ENCODE peak calls at places on chromosomes 12 and 14, in eight cellular contexts. Q, C, X, B, E, U, S and J are unnamed samples. For H3K27me3, the result is how much of the 10 kb centered on the place peaks cover.

GRCh38 chr14:22509751-22510300 is 79.2 kb downstream of the DAD1 start:
- DNase-seq in Q (no peak), C (no peak), X (no peak), B (no peak), E (no peak), U (no peak), S (no peak), J (no peak)

GRCh38 chr14:92253381-92253894 is 69.5 kb upstream of the SLC24A4 start:
- DNase-seq in Q (no peak), C (no peak), X (peak), B (no peak), E (no peak), U (no peak), S (no peak), J (peak)

GRCh38 chr12:87953257-87953860 is 75.8 kb downstream of the C12orf50 start:
- DNase-seq in Q (peak), C (no peak), X (no peak), B (peak), E (peak), U (no peak), S (no peak), J (peak)

GRCh38 chr12:1970331-1970900 is 33.8 kb downstream of the DCP1B start:
- DNase-seq in Q (no peak), C (no peak), X (no peak), B (no peak), E (no peak), U (no peak), S (peak), J (no peak)

GRCh38 chr12:75209782-75210138 is at the start of gene KCNC2:
- DNase-seq in Q (no peak), C (no peak), X (no peak), B (no peak), E (no peak), U (no peak), S (no peak), J (no peak)

GRCh38 chr14:53683229-53683628 is 273.4 kb downstream of the BMP4 start:
- DNase-seq in Q (no peak), C (no peak), X (no peak), B (peak), E (no peak), U (no peak), S (no peak), J (no peak)

GRCh38 chr14:61247935-61248334 is 33.2 kb downstream of the TMEM30B start:
- DNase-seq in Q (no peak), C (no peak), X (no peak), B (peak), E (no peak), U (no peak), S (no peak), J (no peak)

GRCh38 chr14:78790262-78790661 is 620.1 kb downstream of the NRXN3 start:
- DNase-seq in Q (no peak), C (no peak), X (no peak), B (no peak), E (no peak), U (no peak), S (no peak), J (peak)

GRCh38 chr14:70804556-70805162 is 4.7 kb downstream of the MAP3K9 start:
- DNase-seq in Q (no peak), C (no peak), X (no peak), B (peak), E (no peak), U (no peak), S (no peak), J (peak)

GRCh38 chr12:27319394-27319793 is 13.2 kb upstream of the BMAL2 start:
- DNase-seq in Q (no peak), C (no peak), X (no peak), B (peak), E (no peak), U (no peak), S (no peak), J (no peak)

GRCh38 chr12:51082561-51083139 is 746 bp downstream of the CSRNP2 start:
- DNase-seq in Q (peak), C (no peak), X (no peak), B (peak), E (no peak), U (no peak), S (no peak), J (no peak)

GRCh38 chr14:102752239-102752847 is 24.9 kb upstream of the TRAF3 start:
- DNase-seq in Q (no peak), C (no peak), X (peak), B (no peak), E (no peak), U (no peak), S (no peak), J (peak)

GRCh38 chr14:74510211-74510931 is 16.8 kb downstream of the ISCA2 start:
- DNase-seq in Q (no peak), C (peak), X (peak), B (peak), E (no peak), U (no peak), S (no peak), J (peak)

GRCh38 chr12:58105225-58106119 is 164.1 kb downstream of the ATP23 start:
- DNase-seq in Q (no peak), C (no peak), X (no peak), B (peak), E (no peak), U (no peak), S (no peak), J (peak)

GRCh38 chr12:132617822-132618682 is 524 bp upstream of the P2RX2 start:
- DNase-seq in Q (no peak), C (no peak), X (peak), B (no peak), E (no peak), U (no peak), S (no peak), J (peak)
- H3K27me3 ChIP-seq in Q (under half), C (under half), X (under half), B (under half), E (under half), U (under half), S (half or more), J (half or more)

DNA sequence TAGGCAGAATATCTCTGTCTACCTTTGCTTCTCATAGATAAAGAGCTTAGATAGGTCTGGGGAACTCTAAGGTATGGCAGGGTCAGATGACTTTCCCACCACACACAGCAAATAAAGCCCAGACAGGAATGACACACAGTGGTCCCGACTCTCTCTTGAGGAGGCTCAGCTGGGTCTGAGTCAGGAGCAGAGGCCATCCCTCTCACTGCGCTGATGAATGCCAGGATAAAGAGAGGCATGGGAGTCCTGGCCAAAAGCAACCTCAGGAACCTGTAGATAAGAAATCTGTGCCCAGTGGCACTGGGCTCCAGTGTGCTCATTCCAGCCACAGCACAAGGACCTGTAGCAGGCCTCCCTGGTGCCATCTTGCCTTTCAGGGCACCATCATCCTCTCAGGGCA is 129.4 kb upstream of the PARP11 start:
- DNase-seq in Q (no peak), C (no peak), X (no peak), B (no peak), E (no peak), U (peak), S (no peak), J (no peak)
- H3K27me3 ChIP-seq in Q (under half), C (under half), X (under half), B (under half), E (under half), U (under half), S (under half), J (under half)

GRCh38 chr12:130477701-130478100 is 140.0 kb downstream of the PIWIL1 start:
- DNase-seq in Q (no peak), C (no peak), X (no peak), B (no peak), E (no peak), U (no peak), S (no peak), J (no peak)
- H3K27me3 ChIP-seq in Q (half or more), C (under half), X (under half), B (under half), E (under half), U (under half), S (half or more), J (under half)

GRCh38 chr12:132189378-132190011 is 45.2 kb downstream of the NOC4L start:
- DNase-seq in Q (peak), C (peak), X (peak), B (peak), E (peak), U (peak), S (peak), J (peak)
- H3K27me3 ChIP-seq in Q (half or more), C (under half), X (under half), B (under half), E (under half), U (under half), S (under half), J (under half)

GRCh38 chr12:52761802-52762201 is 15.3 kb downstream of the KRT76 start:
- DNase-seq in Q (no peak), C (no peak), X (no peak), B (no peak), E (no peak), U (no peak), S (no peak), J (no peak)

GRCh38 chr12:52765702-52766101 is 11.4 kb downstream of the KRT76 start:
- DNase-seq in Q (no peak), C (no peak), X (no peak), B (no peak), E (no peak), U (no peak), S (no peak), J (no peak)

GRCh38 chr12:52763991-52764390 is 13.2 kb downstream of the KRT76 start:
- DNase-seq in Q (no peak), C (no peak), X (no peak), B (no peak), E (no peak), U (no peak), S (no peak), J (no peak)

GRCh38 chr12:52760623-52761022 is 16.5 kb downstream of the KRT76 start:
- DNase-seq in Q (no peak), C (no peak), X (no peak), B (no peak), E (no peak), U (no peak), S (no peak), J (no peak)

GRCh38 chr12:52763036-52763659 is 14.0 kb downstream of the KRT76 start:
- DNase-seq in Q (no peak), C (no peak), X (no peak), B (no peak), E (no peak), U (no peak), S (no peak), J (no peak)
- H3K27me3 ChIP-seq in Q (under half), C (under half), X (under half), B (under half), E (under half), U (under half), S (under half), J (under half)

DNA sequence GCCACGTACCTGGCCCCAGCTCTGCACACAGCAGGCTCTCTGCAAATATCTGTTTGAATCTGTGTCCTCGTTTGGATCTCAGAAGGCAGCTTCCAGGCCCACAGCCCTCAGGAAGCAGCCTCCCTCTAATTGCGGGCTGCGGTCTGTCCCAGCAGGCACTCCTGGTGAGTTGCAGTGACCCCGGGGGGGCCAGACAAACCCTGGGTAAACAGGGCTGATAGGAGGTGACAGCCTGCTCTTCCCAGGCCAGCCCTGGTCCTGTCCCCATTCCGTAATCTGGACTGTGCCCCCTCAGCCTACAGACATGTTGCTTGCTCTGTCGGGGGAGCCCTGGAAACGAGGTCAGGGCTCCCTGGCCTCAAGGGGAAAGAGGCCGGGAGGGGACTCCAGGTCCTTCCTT is 2.0 kb downstream of the FOXN4 start:
- DNase-seq in Q (no peak), C (no peak), X (no peak), B (no peak), E (peak), U (no peak), S (no peak), J (peak)
- H3K27me3 ChIP-seq in Q (under half), C (half or more), X (under half), B (half or more), E (half or more), U (under half), S (half or more), J (under half)

DNA sequence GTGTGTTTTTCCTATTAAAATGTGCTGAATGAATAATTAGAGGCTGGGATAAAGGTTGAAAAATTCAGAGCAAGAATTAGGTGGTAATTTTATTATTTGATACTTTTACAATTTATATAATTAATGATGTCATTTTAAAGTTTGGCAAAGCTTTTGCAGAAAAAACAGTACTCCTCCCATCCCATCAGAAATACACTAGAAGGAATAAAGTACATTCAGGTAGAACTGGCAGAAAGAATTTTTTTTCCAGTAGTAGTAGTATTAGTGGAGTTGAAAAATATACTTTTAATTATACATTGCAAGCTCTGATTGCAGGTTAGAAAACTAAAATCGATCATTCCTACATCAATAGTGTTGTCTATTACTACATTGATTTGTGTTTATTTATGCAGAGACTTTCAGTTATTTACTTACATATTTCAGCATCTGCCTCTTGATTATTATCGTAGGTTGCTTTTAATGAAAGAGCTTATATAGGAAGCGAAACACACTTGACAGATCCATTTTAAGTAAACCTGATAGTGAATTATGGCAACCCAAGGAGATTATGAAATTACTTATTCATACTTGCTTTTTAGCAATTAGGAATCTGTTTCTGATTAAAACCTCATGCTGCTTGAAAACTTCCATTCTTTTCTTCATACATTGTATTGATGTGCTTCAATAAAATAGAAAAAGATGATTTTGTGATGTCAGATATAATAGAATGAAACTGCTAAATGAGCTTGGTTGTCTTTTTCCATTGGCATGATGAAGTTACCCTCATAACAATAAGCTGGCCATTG is 10.1 kb downstream of the FOXG1 start:
- DNase-seq in Q (no peak), C (no peak), X (no peak), B (no peak), E (no peak), U (no peak), S (no peak), J (no peak)
- H3K27me3 ChIP-seq in Q (under half), C (half or more), X (under half), B (under half), E (half or more), U (under half), S (half or more), J (half or more)